ENCODE peak calls at places on chromosomes 13 and 19, in ten cellular contexts. X, P, S, Q, D, R, E, Z, I and V are unnamed samples.

GRCh38 chr13:97460004-97460756 is 26.2 kb downstream of the RAP2A start:
- DNase-seq in X (no peak), P (no peak), S (no peak), Q (no peak), D (no peak), R (no peak), E (no peak), Z (peak; percentile 38), I (no peak), V (no peak)

GRCh38 chr13:48096670-48097069 is 1.8 kb upstream of the MED4 start:
- DNase-seq in X (no peak), P (no peak), S (no peak), Q (no peak), D (no peak), R (no peak), E (no peak), Z (no peak), I (no peak), V (no peak)

GRCh38 chr13:64925284-64925683 is 2304.9 kb downstream of the PCDH9 start:
- DNase-seq in X (no peak), P (no peak), S (no peak), Q (no peak), D (no peak), R (no peak), E (no peak), Z (peak; percentile 19), I (no peak), V (no peak)

GRCh38 chr19:35024095-35024494 is 6.2 kb upstream of the SCN1B start:
- DNase-seq in X (no peak), P (no peak), S (no peak), Q (no peak), D (no peak), R (no peak), E (no peak), Z (no peak), I (no peak), V (no peak)

GRCh38 chr13:111855016-111855590 is 211.8 kb upstream of the SOX1 start:
- DNase-seq in X (no peak), P (no peak), S (no peak), Q (no peak), D (no peak), R (no peak), E (no peak), Z (no peak), I (no peak), V (no peak)

GRCh38 chr13:71730267-71730666 is 136.7 kb downstream of the DACH1 start:
- DNase-seq in X (no peak), P (no peak), S (no peak), Q (no peak), D (no peak), R (no peak), E (no peak), Z (no peak), I (no peak), V (no peak)

GRCh38 chr13:35499131-35500051 is 22.9 kb upstream of the MAB21L1 start:
- DNase-seq in X (no peak), P (no peak), S (no peak), Q (no peak), D (no peak), R (no peak), E (no peak), Z (no peak), I (no peak), V (no peak)

GRCh38 chr13:78602561-78603239 is 652 bp downstream of the POU4F1 start:
- DNase-seq in X (no peak), P (no peak), S (no peak), Q (peak; percentile 32), D (no peak), R (no peak), E (no peak), Z (no peak), I (no peak), V (no peak)

GRCh38 chr19:17164644-17165043 is 50.5 kb upstream of the USE1 start:
- DNase-seq in X (no peak), P (no peak), S (no peak), Q (no peak), D (no peak), R (no peak), E (no peak), Z (no peak), I (no peak), V (no peak)

GRCh38 chr13:42116225-42116624 is 67.8 kb downstream of the DGKH start:
- DNase-seq in X (no peak), P (no peak), S (no peak), Q (no peak), D (no peak), R (no peak), E (no peak), Z (no peak), I (no peak), V (no peak)

GRCh38 chr19:51493776-51494175 is 7.8 kb downstream of the SIGLEC12 start:
- DNase-seq in X (no peak), P (no peak), S (no peak), Q (no peak), D (no peak), R (no peak), E (no peak), Z (no peak), I (no peak), V (no peak)

GRCh38 chr19:54526972-54527371 is 24.3 kb downstream of the LAIR2 start:
- DNase-seq in X (no peak), P (no peak), S (no peak), Q (peak; percentile 91), D (no peak), R (no peak), E (no peak), Z (no peak), I (no peak), V (no peak)

DNA sequence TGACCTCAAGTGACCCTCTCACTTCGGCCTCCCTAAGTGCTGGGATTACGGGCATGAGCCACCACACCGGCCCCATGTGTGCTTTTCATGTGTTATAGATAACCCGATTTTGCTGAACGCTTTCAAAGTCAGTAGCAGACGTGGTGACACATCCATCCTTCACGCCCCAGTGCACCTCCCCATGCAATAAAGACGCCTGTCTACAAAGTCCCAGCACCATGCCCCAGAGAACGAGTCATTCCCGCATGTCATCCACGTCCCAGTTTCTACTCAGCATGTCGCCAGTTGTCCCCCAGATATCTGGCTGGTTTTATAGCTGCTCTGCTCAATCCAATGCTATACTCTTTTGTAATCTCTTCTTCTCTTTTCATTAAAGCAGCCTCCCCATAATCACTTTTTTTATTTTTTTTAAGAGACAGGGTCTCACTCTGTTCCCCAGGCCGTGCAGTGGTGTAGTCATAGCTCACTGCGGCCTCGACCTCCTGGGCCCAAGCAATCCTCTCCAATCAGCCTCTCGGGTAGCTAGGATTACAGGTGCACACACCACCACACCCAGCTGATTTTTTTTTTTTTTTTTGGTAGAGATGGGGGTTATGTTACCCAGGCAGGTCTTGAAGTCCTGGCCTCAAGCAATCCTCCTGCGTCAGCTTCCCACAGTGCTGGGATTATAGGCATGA is 42.5 kb downstream of the DNM2 start:
- DNase-seq in X (no peak), P (no peak), S (peak; percentile 75), Q (no peak), D (no peak), R (peak; percentile 49), E (no peak), Z (no peak), I (no peak), V (no peak)
- H3K4me1 ChIP-seq in X (peaks cover 30% of the 10 kb centered on the region), P (no peaks in the 10 kb centered on the region), S (peaks cover 70% of the 10 kb centered on the region), Q (peaks cover 25% of the 10 kb centered on the region), D (peaks cover 92% of the 10 kb centered on the region), R (peaks cover 44% of the 10 kb centered on the region), E (peaks cover 57% of the 10 kb centered on the region), Z (no peaks in the 10 kb centered on the region), I (peaks cover 12% of the 10 kb centered on the region), V (no peaks in the 10 kb centered on the region)

DNA sequence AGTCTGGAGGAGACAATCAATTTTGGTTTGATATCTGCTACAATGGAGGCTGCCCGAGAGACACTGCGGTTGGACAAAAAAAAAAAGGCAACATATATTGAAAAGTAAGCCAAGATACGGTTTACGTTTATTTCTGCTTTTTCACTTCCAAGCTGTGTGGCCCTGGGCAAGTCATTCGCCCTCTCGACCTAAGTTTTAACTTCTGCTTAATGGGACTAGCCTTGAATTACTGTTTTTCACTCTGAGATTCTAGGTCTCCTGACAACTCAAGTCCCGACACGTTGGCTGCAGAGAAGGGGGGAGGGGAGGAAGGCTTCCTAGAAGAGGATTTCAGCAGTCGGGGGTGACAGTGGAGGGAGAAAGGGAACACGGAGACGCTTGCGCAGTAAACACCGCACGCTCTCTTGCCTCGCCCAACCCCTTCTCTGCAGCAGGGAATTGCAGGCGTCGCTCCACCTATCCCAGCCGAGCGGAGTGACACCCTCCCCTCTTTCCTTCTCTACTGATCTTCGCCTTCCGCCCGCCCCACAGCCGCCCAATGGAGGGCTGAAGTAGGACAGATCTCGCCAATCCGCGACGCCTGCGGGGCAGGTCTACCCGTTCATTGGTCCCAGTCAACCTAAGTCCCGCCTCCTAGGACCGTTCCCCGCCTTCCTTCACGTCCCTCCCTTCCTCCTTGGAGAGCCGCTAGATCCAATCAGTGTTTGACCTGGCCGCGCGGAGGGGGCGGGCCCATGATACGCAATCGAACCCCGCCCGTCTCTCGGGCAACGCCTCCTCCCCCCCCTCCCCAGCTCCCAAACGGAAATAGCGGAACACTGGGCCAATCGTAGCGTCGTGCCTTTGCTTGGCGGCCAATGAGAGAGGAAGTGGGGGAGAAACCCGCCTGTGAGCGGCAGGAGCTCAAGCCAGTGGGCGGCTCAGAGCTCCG is 529 bp upstream of the AP2A1 start:
- DNase-seq in X (peak; percentile 99), P (peak; percentile 99), S (peak; percentile 99), Q (peak; percentile 100), D (peak; percentile 99), R (peak; percentile 99), E (peak; percentile 100), Z (peak; percentile 100), I (peak; percentile 100), V (peak; percentile 100)
- TF ChIP-seq CTCF in X (no peak), P (no peak), S (no peak), Q (no peak), D (no peak), R (no peak), E (no peak), Z (no peak), I (no peak), V (peak; percentile 30)

DNA sequence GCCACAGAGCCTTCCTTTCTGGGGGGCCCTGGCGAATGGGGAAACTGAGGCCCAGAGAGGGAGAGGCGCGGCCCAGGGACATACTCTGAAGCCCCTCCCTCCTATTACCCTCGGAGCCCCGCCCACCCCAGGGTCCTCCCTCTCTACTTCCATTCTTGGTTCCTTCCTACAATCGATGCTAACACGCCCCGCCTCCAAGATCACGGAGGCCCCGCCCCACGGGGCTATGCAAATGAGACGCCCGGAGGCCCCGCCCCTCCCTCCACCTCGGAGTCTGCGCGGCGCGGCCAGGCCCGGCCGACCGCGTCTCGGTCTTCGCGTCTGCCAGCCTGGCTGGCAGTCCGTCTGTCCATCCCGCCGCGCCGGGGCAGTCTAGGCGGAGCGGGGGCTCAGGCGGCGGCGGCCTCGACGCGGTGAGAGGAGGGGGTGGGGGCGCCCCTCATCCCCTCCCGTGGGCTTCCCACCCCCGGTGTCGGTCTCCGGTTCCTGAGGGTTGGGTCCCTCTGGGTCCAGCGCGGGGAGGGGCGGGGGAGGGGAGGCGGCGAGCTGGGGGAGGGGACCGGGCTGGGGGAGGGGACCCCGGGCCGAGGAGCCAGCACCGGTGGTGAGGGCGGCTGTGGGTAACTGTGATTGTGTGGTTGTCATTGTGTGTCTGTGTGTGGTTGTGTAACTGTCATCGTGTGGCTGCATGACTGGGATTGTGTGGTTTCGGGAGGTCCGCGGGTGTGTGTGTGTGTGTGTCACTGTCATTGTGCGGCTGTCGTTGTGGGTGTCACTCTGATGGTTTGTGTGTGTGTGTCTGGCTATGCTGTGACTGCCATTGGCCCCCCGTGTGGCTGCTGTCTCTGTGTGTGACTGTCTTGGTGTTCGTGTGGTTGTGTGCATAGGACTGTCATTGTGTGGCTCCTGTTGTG is at the start of gene PLPPR2:
- DNase-seq in X (peak; percentile 95), P (peak; percentile 97), S (peak; percentile 81), Q (peak; percentile 95), D (peak; percentile 92), R (peak; percentile 93), E (peak; percentile 97), Z (peak; percentile 81), I (peak; percentile 87), V (peak; percentile 97)
- TF ChIP-seq POLR2A in X (peak; percentile 50), P (peak; percentile 73), S (peak; percentile 21), Q (no peak), D (peak; percentile 77), R (peak; percentile 31), E (no peak), Z (peak; percentile 84), I (peak; percentile 68), V (peak; percentile 78)

GRCh38 chr13:75364131-75364713 is 117.7 kb downstream of the TBC1D4 start:
- DNase-seq in X (no peak), P (no peak), S (no peak), Q (no peak), D (no peak), R (no peak), E (no peak), Z (peak; percentile 21), I (no peak), V (no peak)
- H3K4me1 ChIP-seq in X (peaks cover 16% of the 10 kb centered on the region), P (no peaks in the 10 kb centered on the region), S (peaks cover 9% of the 10 kb centered on the region), Q (peaks cover 6% of the 10 kb centered on the region), D (peaks cover 35% of the 10 kb centered on the region), R (no peaks in the 10 kb centered on the region), E (peaks cover 18% of the 10 kb centered on the region), Z (peaks cover 10% of the 10 kb centered on the region), I (peaks cover 75% of the 10 kb centered on the region), V (peaks cover 5% of the 10 kb centered on the region)